ENCODE peak calls at places on chromosome 9, in ten cellular contexts. One of them, this sample, is unnamed.
A peak's percentile ranks its signal among the peaks of the same experiment; 100 is the strongest.

GRCh38 chr9:35675732-35676392 is 2.1 kb downstream of the CA9 start:
- DNase-seq in GM23248: peak; percentile 43
- DNase-seq in GM20000: peak; percentile 65
- DNase-seq in EH: no peak
- DNase-seq in amygdala: no peak
- DNase-seq in NCI-H1092 treated with DMSO at 0.1 percent for 48 hours: no peak
- DNase-seq in endodermal cell: peak; percentile 95
- DNase-seq in mammary epithelial cell: no peak
- DNase-seq in GM18507: no peak
- DNase-seq in T-helper 1 cell: peak; percentile 30
- DNase-seq in this sample: no peak

GRCh38 chr9:133981589-133981957 is 10.6 kb downstream of the VAV2 start:
- DNase-seq in amygdala: no peak
- DNase-seq in GM23248: no peak
- DNase-seq in GM20000: no peak
- DNase-seq in mammary epithelial cell: no peak
- DNase-seq in endodermal cell: no peak
- DNase-seq in EH: no peak
- DNase-seq in GM18507: no peak
- DNase-seq in NCI-H1092 treated with DMSO at 0.1 percent for 48 hours: no peak
- DNase-seq in T-helper 1 cell: no peak
- DNase-seq in this sample: no peak

GRCh38 chr9:126127591-126127990 is 199.0 kb upstream of the MVB12B start:
- DNase-seq in GM23248: no peak
- DNase-seq in GM20000: no peak
- DNase-seq in EH: no peak
- DNase-seq in mammary epithelial cell: no peak
- DNase-seq in T-helper 1 cell: no peak
- DNase-seq in GM18507: no peak
- DNase-seq in NCI-H1092 treated with DMSO at 0.1 percent for 48 hours: no peak
- DNase-seq in amygdala: no peak
- DNase-seq in endodermal cell: peak; percentile 26
- DNase-seq in this sample: no peak

GRCh38 chr9:95508242-95508967 is 8.4 kb downstream of the PTCH1 start:
- DNase-seq in GM20000: peak; percentile 58
- DNase-seq in endodermal cell: peak; percentile 68
- DNase-seq in NCI-H1092 treated with DMSO at 0.1 percent for 48 hours: no peak
- DNase-seq in GM18507: no peak
- DNase-seq in mammary epithelial cell: peak; percentile 26
- DNase-seq in T-helper 1 cell: peak; percentile 27
- DNase-seq in amygdala: no peak
- DNase-seq in EH: peak; percentile 30
- DNase-seq in GM23248: peak; percentile 65
- DNase-seq in this sample: no peak

GRCh38 chr9:81620009-81620405 is 69.3 kb downstream of the TLE1 start:
- DNase-seq in NCI-H1092 treated with DMSO at 0.1 percent for 48 hours: no peak
- DNase-seq in EH: no peak
- DNase-seq in GM23248: no peak
- DNase-seq in amygdala: no peak
- DNase-seq in mammary epithelial cell: no peak
- DNase-seq in endodermal cell: no peak
- DNase-seq in T-helper 1 cell: no peak
- DNase-seq in GM18507: no peak
- DNase-seq in GM20000: no peak
- DNase-seq in this sample: no peak

GRCh38 chr9:135960328-135961276 is 571 bp downstream of the UBAC1 start:
- DNase-seq in EH: peak; percentile 43
- DNase-seq in T-helper 1 cell: no peak
- DNase-seq in GM23248: peak; percentile 64
- DNase-seq in GM20000: peak; percentile 57
- DNase-seq in mammary epithelial cell: peak; percentile 31
- DNase-seq in NCI-H1092 treated with DMSO at 0.1 percent for 48 hours: no peak
- DNase-seq in endodermal cell: peak; percentile 73
- DNase-seq in amygdala: no peak
- DNase-seq in GM18507: no peak
- DNase-seq in this sample: peak; percentile 27

GRCh38 chr9:135299651-135300345 is 179.8 kb upstream of the PPP1R26 start:
- DNase-seq in T-helper 1 cell: no peak
- DNase-seq in EH: no peak
- DNase-seq in GM20000: no peak
- DNase-seq in GM23248: no peak
- DNase-seq in endodermal cell: no peak
- DNase-seq in amygdala: no peak
- DNase-seq in GM18507: no peak
- DNase-seq in NCI-H1092 treated with DMSO at 0.1 percent for 48 hours: no peak
- DNase-seq in mammary epithelial cell: no peak
- DNase-seq in this sample: no peak

GRCh38 chr9:76701441-76702031 is 62.7 kb upstream of the PCA3 start:
- DNase-seq in amygdala: no peak
- DNase-seq in endodermal cell: no peak
- DNase-seq in GM20000: no peak
- DNase-seq in mammary epithelial cell: no peak
- DNase-seq in T-helper 1 cell: no peak
- DNase-seq in NCI-H1092 treated with DMSO at 0.1 percent for 48 hours: no peak
- DNase-seq in GM18507: no peak
- DNase-seq in GM23248: peak; percentile 66
- DNase-seq in EH: no peak
- DNase-seq in this sample: no peak

GRCh38 chr9:89246840-89247239 is 64.2 kb upstream of the CKS2 start:
- DNase-seq in GM20000: no peak
- DNase-seq in endodermal cell: no peak
- DNase-seq in T-helper 1 cell: no peak
- DNase-seq in GM18507: no peak
- DNase-seq in amygdala: no peak
- DNase-seq in GM23248: no peak
- DNase-seq in NCI-H1092 treated with DMSO at 0.1 percent for 48 hours: no peak
- DNase-seq in EH: no peak
- DNase-seq in mammary epithelial cell: no peak
- DNase-seq in this sample: no peak

GRCh38 chr9:107242073-107243063 is 40.7 kb upstream of the RAD23B start:
- DNase-seq in endodermal cell: no peak
- DNase-seq in GM18507: no peak
- DNase-seq in GM23248: peak; percentile 67
- DNase-seq in mammary epithelial cell: peak; percentile 61
- DNase-seq in T-helper 1 cell: no peak
- DNase-seq in EH: peak; percentile 66
- DNase-seq in NCI-H1092 treated with DMSO at 0.1 percent for 48 hours: no peak
- DNase-seq in amygdala: no peak
- DNase-seq in GM20000: no peak
- DNase-seq in this sample: no peak

GRCh38 chr9:10366171-10366779 is 246.5 kb downstream of the PTPRD start:
- DNase-seq in mammary epithelial cell: peak; percentile 29
- DNase-seq in EH: no peak
- DNase-seq in T-helper 1 cell: no peak
- DNase-seq in GM18507: no peak
- DNase-seq in endodermal cell: peak; percentile 50
- DNase-seq in GM20000: peak; percentile 19
- DNase-seq in amygdala: no peak
- DNase-seq in NCI-H1092 treated with DMSO at 0.1 percent for 48 hours: peak; percentile 62
- DNase-seq in GM23248: peak; percentile 31
- DNase-seq in this sample: peak; percentile 59

GRCh38 chr9:137089232-137089947 is 2.6 kb downstream of the MAN1B1 start:
- DNase-seq in GM18507: no peak
- DNase-seq in GM23248: no peak
- DNase-seq in EH: no peak
- DNase-seq in GM20000: no peak
- DNase-seq in NCI-H1092 treated with DMSO at 0.1 percent for 48 hours: no peak
- DNase-seq in amygdala: no peak
- DNase-seq in T-helper 1 cell: no peak
- DNase-seq in mammary epithelial cell: no peak
- DNase-seq in endodermal cell: no peak
- DNase-seq in this sample: no peak

GRCh38 chr9:94865599-94866456 is 139.3 kb downstream of the AOPEP start:
- DNase-seq in endodermal cell: peak; percentile 46
- DNase-seq in T-helper 1 cell: no peak
- DNase-seq in EH: peak; percentile 42
- DNase-seq in mammary epithelial cell: no peak
- DNase-seq in GM18507: no peak
- DNase-seq in amygdala: no peak
- DNase-seq in GM23248: peak; percentile 67
- DNase-seq in GM20000: no peak
- DNase-seq in NCI-H1092 treated with DMSO at 0.1 percent for 48 hours: peak; percentile 94
- DNase-seq in this sample: no peak

GRCh38 chr9:98770717-98771116 is 25.6 kb downstream of the ANKS6 start:
- DNase-seq in endodermal cell: no peak
- DNase-seq in T-helper 1 cell: no peak
- DNase-seq in GM20000: no peak
- DNase-seq in EH: no peak
- DNase-seq in GM23248: no peak
- DNase-seq in mammary epithelial cell: no peak
- DNase-seq in NCI-H1092 treated with DMSO at 0.1 percent for 48 hours: no peak
- DNase-seq in amygdala: no peak
- DNase-seq in GM18507: no peak
- DNase-seq in this sample: no peak

GRCh38 chr9:35338561-35339274 is 151.2 kb upstream of the RUSC2 start:
- DNase-seq in NCI-H1092 treated with DMSO at 0.1 percent for 48 hours: no peak
- DNase-seq in amygdala: no peak
- DNase-seq in mammary epithelial cell: no peak
- DNase-seq in GM18507: no peak
- DNase-seq in GM23248: no peak
- DNase-seq in endodermal cell: no peak
- DNase-seq in T-helper 1 cell: no peak
- DNase-seq in EH: no peak
- DNase-seq in GM20000: no peak
- DNase-seq in this sample: no peak

GRCh38 chr9:88421348-88421747 is 33.1 kb downstream of the SPIN1 start:
- DNase-seq in T-helper 1 cell: no peak
- DNase-seq in endodermal cell: no peak
- DNase-seq in GM23248: no peak
- DNase-seq in EH: no peak
- DNase-seq in GM18507: no peak
- DNase-seq in amygdala: no peak
- DNase-seq in NCI-H1092 treated with DMSO at 0.1 percent for 48 hours: no peak
- DNase-seq in mammary epithelial cell: no peak
- DNase-seq in GM20000: no peak
- DNase-seq in this sample: no peak

GRCh38 chr9:77663754-77664153 is 15.6 kb upstream of the GNA14 start:
- DNase-seq in GM18507: no peak
- DNase-seq in GM23248: peak; percentile 35
- DNase-seq in amygdala: no peak
- DNase-seq in EH: peak; percentile 66
- DNase-seq in endodermal cell: no peak
- DNase-seq in GM20000: no peak
- DNase-seq in mammary epithelial cell: peak; percentile 8
- DNase-seq in NCI-H1092 treated with DMSO at 0.1 percent for 48 hours: peak; percentile 2
- DNase-seq in T-helper 1 cell: no peak
- DNase-seq in this sample: peak; percentile 6

GRCh38 chr9:95363051-95363841 is 45.7 kb upstream of the FANCC start:
- DNase-seq in GM23248: no peak
- DNase-seq in mammary epithelial cell: no peak
- DNase-seq in amygdala: no peak
- DNase-seq in GM20000: no peak
- DNase-seq in GM18507: no peak
- DNase-seq in NCI-H1092 treated with DMSO at 0.1 percent for 48 hours: no peak
- DNase-seq in EH: peak; percentile 34
- DNase-seq in endodermal cell: no peak
- DNase-seq in T-helper 1 cell: no peak
- DNase-seq in this sample: no peak

GRCh38 chr9:27440888-27441740 is 83.0 kb upstream of the IFNK start:
- DNase-seq in GM18507: no peak
- DNase-seq in T-helper 1 cell: no peak
- DNase-seq in EH: no peak
- DNase-seq in NCI-H1092 treated with DMSO at 0.1 percent for 48 hours: no peak
- DNase-seq in GM23248: no peak
- DNase-seq in amygdala: no peak
- DNase-seq in endodermal cell: no peak
- DNase-seq in GM20000: no peak
- DNase-seq in mammary epithelial cell: peak; percentile 78
- DNase-seq in this sample: no peak

GRCh38 chr9:72384710-72385475 is 19.9 kb upstream of the ZFAND5 start:
- DNase-seq in GM23248: peak; percentile 27
- DNase-seq in endodermal cell: no peak
- DNase-seq in EH: no peak
- DNase-seq in amygdala: no peak
- DNase-seq in GM18507: no peak
- DNase-seq in T-helper 1 cell: no peak
- DNase-seq in mammary epithelial cell: peak; percentile 36
- DNase-seq in NCI-H1092 treated with DMSO at 0.1 percent for 48 hours: no peak
- DNase-seq in GM20000: no peak
- DNase-seq in this sample: no peak

GRCh38 chr9:127926961-127927456 is 3.6 kb downstream of the PIP5KL1 start:
- DNase-seq in GM23248: peak; percentile 49
- DNase-seq in NCI-H1092 treated with DMSO at 0.1 percent for 48 hours: no peak
- DNase-seq in endodermal cell: no peak
- DNase-seq in T-helper 1 cell: no peak
- DNase-seq in amygdala: no peak
- DNase-seq in GM20000: no peak
- DNase-seq in GM18507: no peak
- DNase-seq in EH: peak; percentile 12
- DNase-seq in mammary epithelial cell: peak; percentile 49
- DNase-seq in this sample: no peak

GRCh38 chr9:37336150-37336549 is 86.3 kb upstream of the GRHPR start:
- DNase-seq in endodermal cell: no peak
- DNase-seq in GM20000: no peak
- DNase-seq in amygdala: no peak
- DNase-seq in GM18507: no peak
- DNase-seq in NCI-H1092 treated with DMSO at 0.1 percent for 48 hours: no peak
- DNase-seq in T-helper 1 cell: no peak
- DNase-seq in mammary epithelial cell: no peak
- DNase-seq in EH: no peak
- DNase-seq in GM23248: no peak
- DNase-seq in this sample: no peak

GRCh38 chr9:108056805-108057386 is 567.3 kb upstream of the KLF4 start:
- DNase-seq in GM23248: peak; percentile 90
- DNase-seq in NCI-H1092 treated with DMSO at 0.1 percent for 48 hours: no peak
- DNase-seq in amygdala: no peak
- DNase-seq in GM18507: no peak
- DNase-seq in GM20000: no peak
- DNase-seq in mammary epithelial cell: peak; percentile 85
- DNase-seq in EH: peak; percentile 85
- DNase-seq in endodermal cell: no peak
- DNase-seq in T-helper 1 cell: no peak
- DNase-seq in this sample: peak; percentile 83

GRCh38 chr9:98861881-98862501 is 54.5 kb downstream of the GALNT12 start:
- DNase-seq in NCI-H1092 treated with DMSO at 0.1 percent for 48 hours: no peak
- DNase-seq in GM23248: peak; percentile 99
- DNase-seq in T-helper 1 cell: no peak
- DNase-seq in mammary epithelial cell: peak; percentile 80
- DNase-seq in endodermal cell: no peak
- DNase-seq in GM18507: no peak
- DNase-seq in EH: peak; percentile 99
- DNase-seq in amygdala: no peak
- DNase-seq in GM20000: no peak
- DNase-seq in this sample: peak; percentile 90